ENCODE peak calls at places on chromosomes 5 and 9, in six cellular contexts. One of them, this sample, is unnamed.

GRCh38 chr5:77463905-77464304 is 28.2 kb downstream of the WDR41 start:
- DNase-seq in left cardiac atrium: no peak
- DNase-seq in GM04504: no peak
- DNase-seq in T-cell: no peak
- DNase-seq in adrenal gland: no peak
- DNase-seq in NCI-H2227 treated with DMSO at 0.1 percent for 48 hours: no peak
- DNase-seq in this sample: peak; percentile 31

GRCh38 chr9:92961627-92962302 is 14.4 kb downstream of the FGD3 start:
- DNase-seq in left cardiac atrium: no peak
- DNase-seq in GM04504: no peak
- DNase-seq in T-cell: no peak
- DNase-seq in adrenal gland: no peak
- DNase-seq in NCI-H2227 treated with DMSO at 0.1 percent for 48 hours: no peak
- DNase-seq in this sample: no peak

GRCh38 chr5:169648725-169649124 is 11.7 kb downstream of the DOCK2 start:
- DNase-seq in left cardiac atrium: peak; percentile 37
- DNase-seq in GM04504: no peak
- DNase-seq in T-cell: no peak
- DNase-seq in adrenal gland: no peak
- DNase-seq in NCI-H2227 treated with DMSO at 0.1 percent for 48 hours: no peak
- DNase-seq in this sample: peak; percentile 37

GRCh38 chr5:110738503-110738811 is 350 bp upstream of the SLC25A46 start:
- DNase-seq in left cardiac atrium: no peak
- DNase-seq in GM04504: no peak
- DNase-seq in T-cell: peak; percentile 64
- DNase-seq in adrenal gland: no peak
- DNase-seq in NCI-H2227 treated with DMSO at 0.1 percent for 48 hours: no peak
- DNase-seq in this sample: no peak

GRCh38 chr5:31556461-31556860 is 24.4 kb downstream of the C5orf22 start:
- DNase-seq in left cardiac atrium: no peak
- DNase-seq in GM04504: no peak
- DNase-seq in T-cell: no peak
- DNase-seq in adrenal gland: no peak
- DNase-seq in NCI-H2227 treated with DMSO at 0.1 percent for 48 hours: no peak
- DNase-seq in this sample: peak; percentile 22

GRCh38 chr9:96612966-96613589 is 6.6 kb downstream of the CDC14B start:
- DNase-seq in left cardiac atrium: no peak
- DNase-seq in GM04504: no peak
- DNase-seq in T-cell: no peak
- DNase-seq in adrenal gland: no peak
- DNase-seq in NCI-H2227 treated with DMSO at 0.1 percent for 48 hours: no peak
- DNase-seq in this sample: no peak

GRCh38 chr9:79115176-79115575 is 456.6 kb upstream of the TLE4 start:
- DNase-seq in left cardiac atrium: no peak
- DNase-seq in GM04504: no peak
- DNase-seq in T-cell: no peak
- DNase-seq in adrenal gland: no peak
- DNase-seq in NCI-H2227 treated with DMSO at 0.1 percent for 48 hours: no peak
- DNase-seq in this sample: no peak

GRCh38 chr9:83708515-83709158 is 879 bp upstream of the UBQLN1 start:
- DNase-seq in left cardiac atrium: peak; percentile 78
- DNase-seq in GM04504: peak; percentile 29
- DNase-seq in T-cell: peak; percentile 43
- DNase-seq in adrenal gland: peak; percentile 84
- DNase-seq in NCI-H2227 treated with DMSO at 0.1 percent for 48 hours: no peak
- DNase-seq in this sample: peak; percentile 72

GRCh38 chr5:22473865-22474264 is 379.3 kb downstream of the CDH12 start:
- DNase-seq in left cardiac atrium: no peak
- DNase-seq in GM04504: no peak
- DNase-seq in T-cell: no peak
- DNase-seq in adrenal gland: no peak
- DNase-seq in NCI-H2227 treated with DMSO at 0.1 percent for 48 hours: no peak
- DNase-seq in this sample: peak; percentile 1

GRCh38 chr5:143533978-143534763 is 130.7 kb upstream of the NR3C1 start:
- DNase-seq in left cardiac atrium: peak; percentile 20
- DNase-seq in GM04504: no peak
- DNase-seq in T-cell: no peak
- DNase-seq in adrenal gland: no peak
- DNase-seq in NCI-H2227 treated with DMSO at 0.1 percent for 48 hours: no peak
- DNase-seq in this sample: no peak

GRCh38 chr5:133050500-133050899 is 1.3 kb upstream of the HSPA4 start:
- DNase-seq in left cardiac atrium: no peak
- DNase-seq in GM04504: no peak
- DNase-seq in T-cell: no peak
- DNase-seq in adrenal gland: no peak
- DNase-seq in NCI-H2227 treated with DMSO at 0.1 percent for 48 hours: no peak
- DNase-seq in this sample: no peak

GRCh38 chr5:89847743-89848142 is 561.8 kb downstream of the CETN3 start:
- DNase-seq in left cardiac atrium: no peak
- DNase-seq in GM04504: no peak
- DNase-seq in T-cell: no peak
- DNase-seq in adrenal gland: no peak
- DNase-seq in NCI-H2227 treated with DMSO at 0.1 percent for 48 hours: no peak
- DNase-seq in this sample: no peak

GRCh38 chr5:89397096-89397495 is 514.1 kb upstream of the MEF2C start:
- DNase-seq in left cardiac atrium: no peak
- DNase-seq in GM04504: no peak
- DNase-seq in T-cell: no peak
- DNase-seq in adrenal gland: no peak
- DNase-seq in NCI-H2227 treated with DMSO at 0.1 percent for 48 hours: no peak
- DNase-seq in this sample: no peak

GRCh38 chr5:160175438-160176218 is 53.7 kb upstream of the FABP6 start:
- DNase-seq in left cardiac atrium: peak; percentile 64
- DNase-seq in GM04504: no peak
- DNase-seq in T-cell: no peak
- DNase-seq in adrenal gland: peak; percentile 69
- DNase-seq in NCI-H2227 treated with DMSO at 0.1 percent for 48 hours: peak; percentile 29
- DNase-seq in this sample: peak; percentile 46

This sample was measured in cardiac fibroblast.